ENCODE peak calls at places on chromosomes 1 and 21, in eight cellular contexts. X is CD8-positive, alpha-beta T cell; S is K562; U is right cardiac atrium; G is upper lobe of right lung; A is GM12878; O is left lung; Z is CD4-positive, alpha-beta T cell. D is an unnamed sample. For H3K27me3, the result is how much of the 10 kb centered on the place peaks cover.

GRCh38 chr1:164886101-164886500 is 327.1 kb downstream of the PBX1 start:
- ATAC-seq in G (no peak), O (no peak), U (no peak), S (no peak), Z (no peak), A (no peak), X (no peak), D (no peak)

GRCh38 chr1:156025873-156026272 is 5.1 kb upstream of the SSR2 start:
- ATAC-seq in X (peak), S (peak), G (peak), O (peak), A (peak), U (peak), Z (peak), D (no peak)

GRCh38 chr21:26800455-26801454 is 44.5 kb downstream of the ADAMTS1 start:
- ATAC-seq in U (peak), Z (no peak), X (no peak), O (no peak), G (no peak), A (no peak), S (no peak), D (peak)

GRCh38 chr1:89660086-89660946 is 27.4 kb downstream of the LRRC8C start:
- ATAC-seq in Z (peak), G (no peak), A (peak), O (no peak), X (peak), S (peak), U (no peak), D (no peak)

GRCh38 chr1:31651766-31652165 is 7.1 kb upstream of the PEF1 start:
- ATAC-seq in O (no peak), X (no peak), S (no peak), G (no peak), A (no peak), U (no peak), Z (no peak), D (no peak)

GRCh38 chr1:184163674-184164470 is 112.3 kb downstream of the TSEN15 start:
- ATAC-seq in U (peak), G (peak), S (peak), A (peak), O (peak), Z (no peak), X (no peak), D (no peak)

GRCh38 chr21:37385179-37385765 is 18.7 kb downstream of the DYRK1A start:
- ATAC-seq in O (no peak), X (no peak), U (no peak), Z (peak), A (no peak), G (no peak), S (peak), D (no peak)

GRCh38 chr1:208047476-208047934 is 136.6 kb upstream of the CD34 start:
- ATAC-seq in G (peak), U (peak), Z (no peak), O (peak), S (no peak), A (no peak), X (no peak), D (peak)

GRCh38 chr21:41406340-41406739 is 19.7 kb upstream of the MX1 start:
- ATAC-seq in G (peak), U (no peak), Z (no peak), A (no peak), S (no peak), X (no peak), O (peak), D (no peak)

GRCh38 chr1:161720341-161720887 is 930 bp upstream of the FCRLB start:
- ATAC-seq in X (no peak), Z (no peak), O (no peak), A (no peak), S (no peak), G (no peak), U (no peak), D (no peak)
- H3K27me3 ChIP-seq in X (under half), Z (under half), O (half or more), A (under half), S (under half), G (under half), U (under half), D (half or more)

GRCh38 chr1:201282931-201283829 is at the start of gene PKP1:
- ATAC-seq in O (peak), G (peak), U (peak), X (peak), A (peak), Z (peak), S (peak), D (peak)
- H3K27me3 ChIP-seq in O (half or more), G (under half), U (under half), X (under half), A (under half), Z (under half), S (half or more), D (half or more)

GRCh38 chr1:216178266-216178665 is 245.0 kb downstream of the USH2A start:
- ATAC-seq in G (no peak), U (no peak), X (no peak), S (no peak), A (no peak), O (no peak), Z (no peak), D (no peak)
- H3K27me3 ChIP-seq in G (under half), U (under half), X (under half), S (under half), A (under half), O (under half), Z (under half), D (under half)

DNA sequence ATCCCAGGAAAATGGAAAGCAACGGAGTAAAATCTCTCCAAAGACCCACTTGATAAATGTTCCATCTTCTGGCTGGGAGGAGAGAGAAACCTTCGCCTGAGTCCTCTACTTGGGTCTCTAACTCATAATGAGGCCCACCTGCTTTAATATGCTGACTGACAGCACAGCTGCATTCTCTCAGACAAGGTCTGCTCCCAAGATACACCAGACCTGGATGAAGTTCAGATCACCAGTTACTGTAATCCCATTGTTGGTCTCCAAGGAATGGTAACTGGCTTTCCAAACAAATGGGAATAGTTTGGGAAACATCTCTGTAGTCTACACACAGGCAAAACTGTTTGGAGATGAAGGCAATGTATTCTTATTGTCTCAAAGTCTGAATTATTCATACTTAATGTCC is 27.8 kb upstream of the COL24A1 start:
- ATAC-seq in A (no peak), O (no peak), U (peak), X (no peak), S (no peak), Z (no peak), G (no peak), D (no peak)
- H3K27me3 ChIP-seq in A (under half), O (under half), U (under half), X (under half), S (under half), Z (under half), G (under half), D (under half)

D was measured in gastroesophageal sphincter.